ENCODE peak calls at places on chromosomes 5 and 9, in eight cellular contexts. Z is fibroblast of lung; P is GOT3; G is NCI-H524 treated with DMSO at 0.1 percent for 48 hours; B is T-helper 1 cell; W is HTR-8/SVneo; C is HCT116; U is activated T-helper 1 cell treated with anti-CD3 and anti-CD28 coated beads, Interleukin-2, amount 50 U/mL, for 16 hours. X is an unnamed sample.

GRCh38 chr5:76175051-76175666 is 92.0 kb downstream of the SV2C start:
- DNase-seq in Z (peak), P (no peak), G (peak), B (peak), W (peak), C (peak), U (peak), X (peak)

GRCh38 chr9:109766351-109766750 is 13.6 kb upstream of the PALM2AKAP2 start:
- DNase-seq in Z (peak), P (no peak), G (no peak), B (no peak), W (peak), C (no peak), U (no peak), X (no peak)

GRCh38 chr9:93295456-93296076 is 111.6 kb downstream of the WNK2 start:
- DNase-seq in Z (no peak), P (no peak), G (no peak), B (peak), W (no peak), C (no peak), U (no peak), X (no peak)

GRCh38 chr5:142078706-142079105 is 29.9 kb upstream of the NDFIP1 start:
- DNase-seq in Z (no peak), P (no peak), G (no peak), B (no peak), W (no peak), C (no peak), U (no peak), X (no peak)

GRCh38 chr5:125313555-125313954 is 567.1 kb upstream of the ZNF608 start:
- DNase-seq in Z (no peak), P (no peak), G (no peak), B (no peak), W (no peak), C (no peak), U (no peak), X (no peak)

GRCh38 chr9:113547501-113547900 is 84.0 kb downstream of the RGS3 start:
- DNase-seq in Z (no peak), P (no peak), G (no peak), B (no peak), W (no peak), C (no peak), U (no peak), X (no peak)

GRCh38 chr5:177447066-177447610 is 524 bp downstream of the PRR7 start:
- DNase-seq in Z (peak), P (peak), G (no peak), B (peak), W (no peak), C (no peak), U (peak), X (peak)

GRCh38 chr9:18268381-18268780 is 205.6 kb upstream of the ADAMTSL1 start:
- DNase-seq in Z (peak), P (no peak), G (no peak), B (no peak), W (peak), C (peak), U (no peak), X (peak)

GRCh38 chr5:87390576-87391199 is 22.0 kb downstream of the CCNH start:
- DNase-seq in Z (peak), P (no peak), G (no peak), B (no peak), W (no peak), C (no peak), U (no peak), X (no peak)

GRCh38 chr9:101536351-101536750 is 2.7 kb downstream of the RNF20 start:
- DNase-seq in Z (peak), P (no peak), G (no peak), B (no peak), W (no peak), C (no peak), U (no peak), X (no peak)

GRCh38 chr9:74771262-74771585 is 116.5 kb downstream of the TRPM6 start:
- DNase-seq in Z (no peak), P (no peak), G (no peak), B (no peak), W (no peak), C (no peak), U (no peak), X (no peak)

GRCh38 chr5:73985145-73985544 is 359.1 kb downstream of the ARHGEF28 start:
- DNase-seq in Z (peak), P (no peak), G (no peak), B (no peak), W (peak), C (peak), U (no peak), X (peak)

GRCh38 chr9:21761309-21761901 is 41.0 kb upstream of the MTAP start:
- DNase-seq in Z (no peak), P (no peak), G (no peak), B (peak), W (no peak), C (no peak), U (no peak), X (no peak)

GRCh38 chr9:111662851-111663823 is 1.7 kb downstream of the GNG10 start:
- DNase-seq in Z (no peak), P (no peak), G (no peak), B (peak), W (no peak), C (no peak), U (no peak), X (no peak)

GRCh38 chr5:6543830-6544560 is 88.8 kb downstream of the NSUN2 start:
- DNase-seq in Z (no peak), P (no peak), G (no peak), B (no peak), W (no peak), C (no peak), U (no peak), X (no peak)

GRCh38 chr5:43433381-43433780 is 21.2 kb upstream of the CCL28 start:
- DNase-seq in Z (no peak), P (no peak), G (no peak), B (no peak), W (no peak), C (no peak), U (no peak), X (no peak)

GRCh38 chr9:27133817-27134216 is 24.8 kb downstream of the TEK start:
- DNase-seq in Z (no peak), P (no peak), G (no peak), B (no peak), W (no peak), C (no peak), U (no peak), X (no peak)

GRCh38 chr5:75049581-75050274 is 2.6 kb downstream of the GCNT4 start:
- DNase-seq in Z (peak), P (no peak), G (no peak), B (peak), W (peak), C (peak), U (peak), X (peak)